ENCODE peak calls at places on chromosome 6, in four cellular contexts. G, Z, M and K are unnamed samples. For H3K9me2, the result is how much of the 10 kb centered on the place peaks cover.

GRCh38 chr6:158259136-158259535 is 53.1 kb upstream of the TULP4 start:
- DNase-seq in G (no peak), Z (no peak), M (peak), K (no peak)

GRCh38 chr6:44176130-44176934 is 17.7 kb downstream of the CAPN11 start:
- DNase-seq in G (no peak), Z (no peak), M (no peak), K (no peak)

GRCh38 chr6:164690241-164690640 is 619.2 kb downstream of the C6orf118 start:
- DNase-seq in G (no peak), Z (no peak), M (no peak), K (no peak)

GRCh38 chr6:13302751-13303667 is 25.3 kb downstream of the TBC1D7 start:
- DNase-seq in G (no peak), Z (peak), M (no peak), K (peak)

GRCh38 chr6:82197784-82198183 is 49.8 kb downstream of the IBTK start:
- DNase-seq in G (no peak), Z (no peak), M (no peak), K (no peak)

GRCh38 chr6:100126682-100127484 is 132.9 kb upstream of the MCHR2 start:
- DNase-seq in G (no peak), Z (no peak), M (no peak), K (no peak)

GRCh38 chr6:91291071-91291470 is 704.2 kb upstream of the MAP3K7 start:
- DNase-seq in G (no peak), Z (no peak), M (no peak), K (no peak)

GRCh38 chr6:1524040-1524480 is 85.7 kb upstream of the FOXC1 start:
- DNase-seq in G (peak), Z (peak), M (no peak), K (no peak)

GRCh38 chr6:4788482-4788881 is 12.3 kb downstream of the CDYL start:
- DNase-seq in G (peak), Z (no peak), M (no peak), K (no peak)

GRCh38 chr6:170497845-170498281 is 55.2 kb downstream of the PSMB1 start:
- DNase-seq in G (peak), Z (no peak), M (no peak), K (no peak)

GRCh38 chr6:30061766-30062458 is 847 bp downstream of the POLR1H start:
- DNase-seq in G (peak), Z (peak), M (no peak), K (no peak)

GRCh38 chr6:138554146-138554545 is 54.9 kb upstream of the NHSL1 start:
- DNase-seq in G (no peak), Z (no peak), M (no peak), K (no peak)

GRCh38 chr6:47520282-47520681 is 42.7 kb downstream of the CD2AP start:
- DNase-seq in G (no peak), Z (peak), M (no peak), K (no peak)

GRCh38 chr6:21350917-21351316 is 242.6 kb upstream of the SOX4 start:
- DNase-seq in G (no peak), Z (no peak), M (no peak), K (no peak)

GRCh38 chr6:25118038-25118437 is 161.1 kb upstream of the CARMIL1 start:
- DNase-seq in G (no peak), Z (no peak), M (no peak), K (no peak)

GRCh38 chr6:69771158-69771906 is 25.5 kb downstream of the LMBRD1 start:
- DNase-seq in G (no peak), Z (no peak), M (no peak), K (no peak)
- H3K9me2 ChIP-seq in G (under half), Z (under half), M (under half), K (under half)

DNA sequence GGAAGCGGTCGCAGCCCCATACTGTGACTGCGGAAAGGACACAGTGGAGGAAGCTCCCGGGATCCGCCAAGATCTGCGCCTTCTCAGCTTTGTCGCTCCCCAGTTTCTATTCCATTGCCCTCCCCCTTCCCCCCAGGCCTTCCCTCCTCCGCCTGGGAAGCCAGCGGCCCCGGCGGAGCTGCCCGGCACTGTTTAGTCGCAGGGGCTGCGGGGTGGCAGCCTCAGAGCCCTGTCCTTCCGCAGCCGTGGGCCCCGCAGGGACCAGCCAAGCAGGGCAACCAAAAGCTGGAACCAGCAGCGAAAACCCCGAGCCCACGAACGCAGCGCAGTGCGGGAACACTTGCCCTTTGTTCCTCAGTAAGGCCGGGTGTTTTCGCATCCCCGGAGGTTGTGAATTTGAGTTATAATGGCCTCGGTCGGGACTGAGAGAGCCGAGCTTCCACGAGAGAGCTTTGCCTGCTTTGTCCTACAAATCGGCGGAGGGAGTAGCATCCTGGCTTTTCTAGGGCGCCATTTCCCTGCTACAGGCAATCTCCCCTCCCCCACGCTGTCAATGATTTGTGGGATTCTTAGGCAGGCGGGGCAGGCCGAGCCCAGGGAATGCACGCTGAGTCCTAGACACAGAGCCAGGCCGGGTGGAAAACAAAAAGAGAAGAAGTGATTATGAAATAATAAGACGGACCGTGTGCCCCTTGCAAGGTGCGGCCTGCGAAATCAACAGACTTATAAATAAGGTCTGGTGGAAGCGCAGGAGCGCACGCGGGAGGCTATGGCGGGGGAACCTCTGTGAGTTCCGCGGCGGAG is 4.0 kb upstream of the TUBB2B start:
- DNase-seq in G (peak), Z (peak), M (no peak), K (peak)
- H3K9me2 ChIP-seq in G (under half), Z (under half), M (under half), K (under half)

GRCh38 chr6:131807321-131807643 is 538 bp upstream of the ENPP1 start:
- DNase-seq in G (no peak), Z (no peak), M (no peak), K (no peak)

GRCh38 chr6:131808460-131809269 is 845 bp downstream of the ENPP1 start:
- DNase-seq in G (no peak), Z (no peak), M (no peak), K (no peak)

GRCh38 chr6:131813991-131814390 is 6.2 kb downstream of the ENPP1 start:
- DNase-seq in G (no peak), Z (no peak), M (no peak), K (no peak)

GRCh38 chr6:131807644-131808459 is at the start of gene ENPP1:
- DNase-seq in G (peak), Z (peak), M (peak), K (peak)

DNA sequence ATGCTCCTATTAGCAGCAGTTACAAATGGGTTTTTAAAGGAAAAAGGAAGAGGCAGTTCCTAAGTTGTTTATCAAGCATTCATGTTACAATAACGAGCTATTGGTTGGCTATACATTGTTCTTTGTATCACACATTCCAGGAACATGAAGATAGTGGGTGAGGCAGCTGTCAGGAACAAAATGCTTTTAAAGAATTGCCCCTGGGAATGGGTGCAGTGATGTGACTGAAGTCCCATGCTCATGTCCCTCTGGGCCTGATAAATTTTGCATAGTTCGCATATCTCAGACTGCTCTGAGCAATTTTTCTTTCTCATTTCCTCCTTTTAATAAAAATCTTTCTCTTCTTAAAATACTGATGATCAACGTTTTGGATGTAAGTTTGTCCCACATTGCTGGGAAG is 3.7 kb downstream of the ENPP1 start:
- DNase-seq in G (no peak), Z (no peak), M (peak), K (no peak)
- H3K9me2 ChIP-seq in G (under half), Z (under half), M (under half), K (under half)

DNA sequence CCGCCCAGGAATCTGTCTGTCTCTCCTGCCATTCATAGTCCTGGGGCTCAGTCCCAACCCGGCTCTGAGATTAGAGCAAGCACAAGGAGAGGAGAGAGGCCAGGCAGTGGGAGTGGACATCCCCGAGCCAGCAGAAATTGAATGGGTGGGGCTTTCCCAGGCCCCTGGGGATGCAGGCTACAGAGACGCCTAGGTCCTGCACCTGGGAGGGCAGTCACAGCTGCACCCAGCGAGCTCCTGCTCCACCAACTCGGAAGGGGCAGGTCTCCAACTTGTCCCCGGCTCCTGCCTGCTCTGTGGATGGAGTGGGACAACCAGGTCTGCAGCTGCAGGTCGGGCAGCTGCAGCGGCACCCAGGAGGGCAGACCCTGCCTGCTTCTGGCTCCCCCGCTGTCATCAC is 11.1 kb upstream of the AIG1 start:
- DNase-seq in G (no peak), Z (no peak), M (no peak), K (no peak)
- H3K9me2 ChIP-seq in G (under half), Z (under half), M (under half), K (under half)